ENCODE peak calls at places on chromosome 9, in four cellular contexts. A is stimulated activated CD8-positive, alpha-beta memory T cell treated with anti-CD3 and anti-CD28 coated beads, Interleukin-7, amount 100 ng/mL, for 4 hours; T is iris pigment epithelial cell; Y is nucleus accumbens. J is an unnamed sample.

GRCh38 chr9:129324808-129325491 is 146.9 kb upstream of the IER5L start:
- DNase-seq in A (no peak), T (no peak), Y (no peak), J (no peak)

GRCh38 chr9:21434202-21435014 is 5.8 kb upstream of the IFNA1 start:
- DNase-seq in A (no peak), T (peak), Y (no peak), J (peak)

GRCh38 chr9:126028746-126029145 is 281.6 kb downstream of the PBX3 start:
- DNase-seq in A (no peak), T (no peak), Y (no peak), J (no peak)

GRCh38 chr9:100281676-100282387 is 70.9 kb downstream of the TEX10 start:
- DNase-seq in A (no peak), T (no peak), Y (no peak), J (no peak)

GRCh38 chr9:137396227-137396626 is 26.7 kb downstream of the EXD3 start:
- DNase-seq in A (no peak), T (peak), Y (no peak), J (no peak)

GRCh38 chr9:69822091-69822750 is 1.6 kb downstream of the CFAP95 start:
- DNase-seq in A (no peak), T (peak), Y (no peak), J (no peak)

GRCh38 chr9:78572266-78572665 is 275.3 kb downstream of the PSAT1 start:
- DNase-seq in A (no peak), T (no peak), Y (no peak), J (no peak)

GRCh38 chr9:12878342-12878978 is 103.6 kb downstream of the LURAP1L start:
- DNase-seq in A (no peak), T (peak), Y (no peak), J (no peak)

GRCh38 chr9:98807070-98807810 is at the start of gene GALNT12:
- DNase-seq in A (peak), T (no peak), Y (no peak), J (peak)

GRCh38 chr9:85858351-85858750 is 82.6 kb upstream of the NAA35 start:
- DNase-seq in A (no peak), T (no peak), Y (no peak), J (no peak)

GRCh38 chr9:81871695-81872094 is 56.5 kb upstream of the SPATA31D4 start:
- DNase-seq in A (no peak), T (peak), Y (no peak), J (no peak)

GRCh38 chr9:89975024-89975423 is 370.2 kb downstream of the GADD45G start:
- DNase-seq in A (no peak), T (no peak), Y (no peak), J (no peak)

GRCh38 chr9:78549711-78550110 is 252.8 kb downstream of the PSAT1 start:
- DNase-seq in A (no peak), T (no peak), Y (no peak), J (no peak)